ENCODE peak calls at places on chromosomes 7 and 10, in five cellular contexts. F is testis, J is cardiac muscle cell, G is hepatocyte, A is heart left ventricle. X is an unnamed sample.

GRCh38 chr7:26515462-26515861 is 223.8 kb downstream of the SNX10 start:
- DNase-seq in J (no peak), A (no peak), G (no peak), F (peak; percentile 44), X (no peak)

GRCh38 chr7:153044981-153045380 is 285.4 kb downstream of the ACTR3B start:
- DNase-seq in G (no peak), A (no peak), F (no peak), J (no peak), X (no peak)

GRCh38 chr10:33211123-33211878 is 123.2 kb downstream of the NRP1 start:
- DNase-seq in F (peak; percentile 22), G (peak; percentile 18), A (peak; percentile 77), J (peak; percentile 89), X (peak; percentile 63)

GRCh38 chr7:22672892-22673637 is 53.9 kb upstream of the IL6 start:
- DNase-seq in A (no peak), F (no peak), J (no peak), G (peak; percentile 13), X (no peak)

GRCh38 chr10:96325719-96326373 is 21.6 kb downstream of the DNTT start:
- DNase-seq in G (no peak), A (no peak), F (no peak), J (no peak), X (no peak)

GRCh38 chr7:158277219-158278141 is 310.1 kb downstream of the PTPRN2 start:
- DNase-seq in A (peak; percentile 17), J (no peak), F (no peak), G (no peak), X (no peak)

GRCh38 chr10:133163889-133164815 is 4.1 kb downstream of the KNDC1 start:
- DNase-seq in G (no peak), A (peak; percentile 20), J (no peak), F (no peak), X (no peak)

GRCh38 chr10:118966131-118967125 is 63.1 kb upstream of the NANOS1 start:
- DNase-seq in J (no peak), G (no peak), F (peak; percentile 32), A (peak; percentile 58), X (no peak)

GRCh38 chr7:81956520-81956919 is 186.7 kb upstream of the HGF start:
- DNase-seq in G (peak; percentile 46), F (no peak), A (no peak), J (peak; percentile 88), X (no peak)

GRCh38 chr10:61871487-61871886 is 30.0 kb upstream of the ARID5B start:
- DNase-seq in G (no peak), J (no peak), F (no peak), A (no peak), X (no peak)

GRCh38 chr7:54581511-54581910 is 39.3 kb downstream of the VSTM2A start:
- DNase-seq in J (no peak), A (no peak), G (no peak), F (no peak), X (no peak)

GRCh38 chr7:158530800-158531609 is 56.6 kb downstream of the PTPRN2 start:
- DNase-seq in G (no peak), A (peak; percentile 14), F (no peak), J (no peak), X (no peak)

GRCh38 chr7:12481722-12482121 is 78.1 kb upstream of the VWDE start:
- DNase-seq in J (no peak), F (no peak), G (no peak), A (no peak), X (no peak)

GRCh38 chr7:29278362-29279070 is 83.9 kb downstream of the CHN2 start:
- DNase-seq in G (no peak), A (no peak), J (no peak), F (no peak), X (no peak)

GRCh38 chr10:28970231-28970630 is 292.9 kb downstream of the BAMBI start:
- DNase-seq in A (no peak), G (no peak), J (peak; percentile 77), F (no peak), X (no peak)

GRCh38 chr10:12063483-12063818 is 5.3 kb upstream of the DHTKD1 start:
- DNase-seq in J (no peak), F (no peak), G (no peak), A (no peak), X (no peak)

GRCh38 chr10:12073526-12073925 is 4.8 kb downstream of the DHTKD1 start:
- DNase-seq in J (no peak), A (no peak), F (no peak), G (peak; percentile 36), X (peak; percentile 31)

GRCh38 chr10:12062754-12063482 is 5.8 kb upstream of the DHTKD1 start:
- DNase-seq in A (no peak), F (no peak), J (no peak), G (no peak), X (no peak)

GRCh38 chr10:12067336-12067735 is 1.4 kb upstream of the DHTKD1 start:
- DNase-seq in A (no peak), F (no peak), J (peak; percentile 20), G (no peak), X (no peak)

GRCh38 chr10:12068467-12069269 is at the start of gene DHTKD1:
- DNase-seq in G (peak; percentile 99), A (peak; percentile 99), J (peak; percentile 99), F (peak; percentile 98), X (peak; percentile 100)
- TF ChIP-seq CTCF in G (no peak), A (peak; percentile 62), J (peak; percentile 36), F (no peak), X (peak; percentile 77)

DNA sequence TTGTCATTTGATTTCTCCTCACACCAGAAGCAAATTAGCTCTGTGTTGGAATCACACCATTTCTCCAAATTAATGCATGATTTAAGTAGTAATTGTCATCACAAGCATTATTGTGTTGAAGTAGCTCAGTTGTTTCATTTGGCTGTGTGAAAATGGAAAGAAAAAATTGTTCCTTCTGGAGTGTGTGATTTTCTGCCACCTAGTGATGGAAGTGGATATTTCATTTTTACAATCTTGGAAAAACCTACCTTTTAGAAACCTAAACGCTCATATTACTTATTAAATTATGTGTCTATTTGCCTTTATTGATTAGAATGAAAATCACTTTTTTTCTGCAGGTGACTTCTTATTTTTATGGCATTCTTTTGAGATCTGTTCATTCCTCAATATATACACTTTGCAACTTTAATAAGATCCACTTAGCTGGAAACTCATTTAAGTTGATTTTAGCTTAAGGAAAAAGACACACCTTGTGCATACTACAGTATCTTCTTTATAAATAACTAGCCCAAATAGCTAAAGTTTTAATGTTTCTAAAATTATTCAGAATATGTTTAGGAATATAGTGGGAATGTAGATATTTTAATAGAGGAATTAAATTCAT is 50.0 kb downstream of the SRI start:
- DNase-seq in J (peak; percentile 21), A (no peak), G (peak; percentile 23), F (no peak), X (no peak)
- H3K27ac ChIP-seq in J (no peak overlapping the region), A (no peak overlapping the region), G (no peak overlapping the region), F (no peak overlapping the region), X (no peak overlapping the region)

DNA sequence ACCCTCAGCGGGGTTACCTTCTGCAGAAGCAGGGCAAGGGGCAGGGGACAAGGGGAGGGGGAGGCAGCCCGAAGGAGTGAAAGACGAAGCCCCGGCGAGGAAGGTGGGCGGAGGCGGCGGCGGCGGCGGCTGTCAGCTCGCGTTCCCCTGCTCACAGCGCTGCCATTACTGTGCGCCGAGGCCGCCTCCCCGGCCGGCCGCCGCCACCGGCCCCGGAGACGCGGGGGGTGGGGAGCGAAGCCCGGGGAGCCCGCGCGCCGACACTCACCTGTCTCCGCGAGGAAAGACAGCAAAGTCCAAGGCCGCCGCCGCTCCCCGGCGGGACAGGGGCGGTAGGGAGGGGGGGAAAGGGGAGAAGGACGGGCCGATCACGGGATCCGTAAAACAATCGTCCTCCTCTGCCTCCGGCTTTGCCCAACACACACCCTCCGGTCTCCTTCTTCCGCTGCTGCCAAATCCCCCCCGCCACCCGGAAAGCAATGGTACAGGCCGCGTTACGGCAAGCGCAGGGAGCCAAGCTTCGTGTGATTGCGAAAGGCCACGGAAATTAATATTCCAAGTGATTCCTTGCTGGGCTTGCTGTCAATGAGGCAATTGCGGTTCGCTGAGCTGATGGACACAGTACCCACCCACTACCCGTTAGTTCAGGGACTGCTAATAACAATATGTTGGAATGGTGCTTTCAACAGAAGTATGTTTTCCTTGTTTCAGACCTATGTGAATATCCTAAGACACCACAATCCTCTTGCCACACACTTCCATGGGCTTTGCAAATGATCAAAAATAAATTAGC is at the start of gene CUL2:
- DNase-seq in F (peak; percentile 91), G (peak; percentile 93), J (peak; percentile 98), A (peak; percentile 94), X (peak; percentile 93)
- H3K4me3 ChIP-seq in F (peak within 1 kb of the TSS; percentile 99), G (peak within 1 kb of the TSS; percentile 86), J (peak within 1 kb of the TSS; percentile 85), A (peak within 1 kb of the TSS; percentile 97), X (peak within 1 kb of the TSS; percentile 87)

GRCh38 chr7:131932271-131932670 is 375.8 kb upstream of the PODXL start:
- DNase-seq in F (no peak), A (no peak), J (no peak), G (no peak), X (no peak)
- TF ChIP-seq CTCF in F (no peak), A (no peak), J (no peak), G (no peak), X (no peak)

GRCh38 chr10:36488579-36488978 is 636.8 kb upstream of the ANKRD30A start:
- DNase-seq in A (no peak), F (no peak), G (no peak), J (no peak), X (no peak)
- H3K27ac ChIP-seq in A (no peak overlapping the region), F (no peak overlapping the region), G (no peak overlapping the region), J (no peak overlapping the region), X (no peak overlapping the region)

DNA sequence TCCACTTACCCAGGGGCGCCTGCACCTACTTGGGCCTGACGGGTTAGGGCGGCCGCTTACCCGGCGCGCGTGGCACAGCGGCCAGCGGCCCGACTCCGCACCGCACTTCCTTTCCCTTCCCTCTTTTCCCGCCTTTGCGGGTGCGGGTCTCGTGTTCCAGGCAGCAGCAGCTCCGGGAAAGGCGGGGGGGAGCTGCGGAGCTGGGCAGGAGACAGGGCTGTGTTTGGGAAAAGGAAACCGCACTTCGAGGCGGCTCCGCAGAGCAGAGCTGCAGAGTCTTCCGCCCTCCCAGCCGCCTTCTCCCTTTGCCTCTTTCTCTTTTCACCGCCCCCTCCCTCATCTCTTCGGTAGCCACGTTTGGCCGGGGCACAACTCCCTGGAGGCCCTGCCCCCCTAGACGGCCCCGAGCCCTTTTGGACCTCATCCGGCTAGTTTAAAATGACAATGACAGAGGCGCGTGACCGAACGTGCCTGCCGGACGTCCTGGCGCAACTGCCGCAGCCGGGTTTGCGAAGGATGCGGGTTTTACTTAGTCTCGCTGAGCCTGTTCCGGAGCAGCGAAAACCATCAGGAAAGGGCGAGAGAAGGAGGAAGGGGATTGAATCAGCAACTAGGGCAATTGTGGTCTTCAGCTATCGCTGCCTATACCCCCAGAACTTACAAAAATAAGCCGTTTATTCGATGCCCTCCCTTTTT is 7.9 kb upstream of the PAX2 start:
- DNase-seq in J (no peak), F (no peak), A (no peak), G (no peak), X (no peak)
- H3K4me3 ChIP-seq in J (no peak overlapping the region), F (peak overlapping the region; percentile 26), A (no peak overlapping the region), G (no peak overlapping the region), X (no peak overlapping the region)

GRCh38 chr10:117165557-117166419 is 27.7 kb upstream of the VAX1 start:
- DNase-seq in G (peak; percentile 78), A (peak; percentile 44), J (peak; percentile 58), F (peak; percentile 59), X (no peak)
- TF ChIP-seq CTCF in G (peak; percentile 64), A (peak; percentile 48), J (peak; percentile 72), F (peak; percentile 42), X (no peak)

DNA sequence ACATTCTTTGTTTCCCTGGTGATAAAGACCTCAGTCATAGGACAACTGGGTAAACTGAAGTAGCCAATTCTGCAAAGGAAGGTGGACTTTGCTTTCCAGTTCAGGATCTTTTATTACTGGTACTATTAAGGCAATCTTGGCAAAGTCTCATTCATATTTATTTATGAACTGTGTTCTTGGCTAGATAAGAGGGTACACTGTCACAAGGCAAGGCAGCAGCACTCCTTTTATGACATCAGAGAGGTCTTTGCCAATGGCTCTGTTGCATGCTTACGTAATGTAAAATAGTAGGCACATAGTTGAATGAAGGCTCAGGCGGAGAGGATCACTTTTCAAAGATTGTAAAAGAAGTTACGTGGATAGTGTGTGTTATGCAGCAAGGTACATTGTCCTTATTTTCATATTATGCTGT is 63.7 kb upstream of the PDK4 start:
- DNase-seq in F (no peak), A (no peak), G (peak; percentile 71), J (peak; percentile 14), X (no peak)
- H3K27ac ChIP-seq in F (no peak overlapping the region), A (no peak overlapping the region), G (peak overlapping the region; percentile 80), J (no peak overlapping the region), X (no peak overlapping the region)